ENCODE peak calls at places on chromosomes 11 and 22, in eight cellular contexts. J is transverse colon, L is H54, X is right lobe of liver, B is heart left ventricle, Z is breast epithelium, K is body of pancreas, M is H1. F is an unnamed sample.
A peak's percentile ranks its signal among the peaks of the same experiment; 100 is the strongest.

GRCh38 chr11:126140106-126140931 is 71.1 kb downstream of the RPUSD4 start:
- DNase-seq in Z (no peak), M (no peak), K (no peak), B (no peak), L (no peak), J (no peak), X (peak; percentile 23), F (no peak)

GRCh38 chr11:72626637-72626936 is 47.6 kb downstream of the PDE2A start:
- DNase-seq in J (no peak), M (no peak), Z (no peak), K (no peak), L (no peak), X (no peak), B (no peak), F (no peak)

GRCh38 chr11:1757861-1758610 is 5.7 kb downstream of the CTSD start:
- DNase-seq in M (no peak), L (no peak), X (peak; percentile 64), B (no peak), J (peak; percentile 58), Z (no peak), K (no peak), F (no peak)

GRCh38 chr11:765025-765801 is 12.1 kb downstream of the GATD1 start:
- DNase-seq in K (peak; percentile 69), M (peak; percentile 87), J (peak; percentile 56), X (no peak), B (peak; percentile 62), L (no peak), Z (peak; percentile 50), F (peak; percentile 53)

GRCh38 chr22:31540966-31541365 is 44.6 kb downstream of the SFI1 start:
- DNase-seq in J (no peak), L (no peak), K (no peak), X (no peak), M (no peak), B (no peak), Z (no peak), F (no peak)

GRCh38 chr11:86134580-86135318 is 65.9 kb upstream of the PICALM start:
- DNase-seq in Z (no peak), L (no peak), M (no peak), B (no peak), K (no peak), J (no peak), X (no peak), F (no peak)

GRCh38 chr11:130448039-130448415 is 418 bp upstream of the ADAMTS15 start:
- DNase-seq in M (no peak), K (no peak), B (no peak), L (no peak), J (no peak), X (no peak), Z (no peak), F (no peak)

GRCh38 chr11:36191941-36192340 is 97.3 kb downstream of the COMMD9 start:
- DNase-seq in J (no peak), B (no peak), Z (no peak), K (no peak), X (no peak), M (no peak), L (no peak), F (no peak)

GRCh38 chr11:2898366-2899079 is 12.9 kb upstream of the CDKN1C start:
- DNase-seq in Z (no peak), K (peak; percentile 55), L (peak; percentile 95), X (peak; percentile 80), B (peak; percentile 68), J (peak; percentile 63), M (no peak), F (peak; percentile 47)

GRCh38 chr11:96037267-96037990 is 113.5 kb upstream of the MTMR2 start:
- DNase-seq in B (no peak), M (no peak), J (no peak), X (no peak), Z (no peak), L (no peak), K (no peak), F (no peak)

DNA sequence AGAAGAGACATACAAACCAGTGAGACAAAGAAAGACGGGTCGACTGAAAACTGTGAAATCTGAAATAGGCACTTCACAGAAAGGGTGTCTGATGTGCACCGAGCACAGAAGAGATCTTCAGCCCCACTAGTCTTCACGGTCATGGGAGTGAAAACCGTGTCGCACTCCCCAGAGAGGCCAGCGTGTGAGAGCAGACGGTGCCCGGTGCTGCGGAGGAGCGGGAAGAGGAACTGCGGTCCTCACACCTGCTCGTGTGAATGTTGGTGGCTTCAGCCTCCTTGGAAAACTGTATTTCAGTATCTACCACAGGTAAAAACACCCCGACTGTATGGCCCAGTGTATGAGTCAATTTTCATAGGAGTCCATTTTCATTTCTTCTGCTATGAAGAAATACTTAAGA is 382.9 kb downstream of the BRD1 start:
- DNase-seq in X (no peak), M (no peak), Z (no peak), L (no peak), K (no peak), B (no peak), J (no peak), F (no peak)
- TF ChIP-seq POLR2A in X (no peak), M (no peak), Z (no peak), L (no peak), K (no peak), B (no peak), J (no peak), F (no peak)

GRCh38 chr11:22829231-22830081 is at the start of gene SVIP:
- DNase-seq in K (peak; percentile 99), M (peak; percentile 98), X (peak; percentile 99), Z (peak; percentile 94), B (peak; percentile 96), J (peak; percentile 98), L (peak; percentile 76), F (peak; percentile 97)
- TF ChIP-seq POLR2A in K (peak; percentile 87), M (no peak), X (peak; percentile 86), Z (peak; percentile 61), B (peak; percentile 66), J (peak; percentile 83), L (peak; percentile 74), F (no peak)

GRCh38 chr22:43534916-43535315 is 123.1 kb downstream of the MPPED1 start:
- DNase-seq in B (no peak), K (no peak), L (no peak), M (no peak), Z (no peak), X (peak; percentile 18), J (no peak), F (peak; percentile 6)
- TF ChIP-seq POLR2A in B (no peak), K (no peak), L (no peak), M (no peak), Z (no peak), X (no peak), J (no peak), F (no peak)

GRCh38 chr11:45285931-45286632 is at the start of gene SYT13:
- DNase-seq in Z (no peak), L (no peak), B (no peak), M (peak; percentile 88), J (peak; percentile 86), K (peak; percentile 73), X (no peak), F (peak; percentile 14)
- TF ChIP-seq POLR2A in Z (no peak), L (no peak), B (no peak), M (no peak), J (peak; percentile 75), K (peak; percentile 13), X (no peak), F (no peak)

GRCh38 chr22:42366815-42367581 is 65.2 kb downstream of the NFAM1 start:
- DNase-seq in L (no peak), M (no peak), Z (peak; percentile 67), X (peak; percentile 63), K (peak; percentile 60), B (no peak), J (peak; percentile 28), F (peak; percentile 30)

GRCh38 chr22:42371112-42371900 is 60.9 kb downstream of the NFAM1 start:
- DNase-seq in Z (no peak), X (no peak), L (no peak), M (no peak), B (no peak), J (no peak), K (no peak), F (no peak)

GRCh38 chr22:42368379-42369249 is 63.6 kb downstream of the NFAM1 start:
- DNase-seq in Z (no peak), K (peak; percentile 33), J (peak; percentile 34), B (no peak), L (no peak), X (peak; percentile 67), M (peak; percentile 88), F (peak; percentile 20)

GRCh38 chr22:42367980-42368378 is 64.2 kb downstream of the NFAM1 start:
- DNase-seq in Z (no peak), X (no peak), L (no peak), K (peak; percentile 46), J (peak; percentile 39), B (no peak), M (no peak), F (no peak)

DNA sequence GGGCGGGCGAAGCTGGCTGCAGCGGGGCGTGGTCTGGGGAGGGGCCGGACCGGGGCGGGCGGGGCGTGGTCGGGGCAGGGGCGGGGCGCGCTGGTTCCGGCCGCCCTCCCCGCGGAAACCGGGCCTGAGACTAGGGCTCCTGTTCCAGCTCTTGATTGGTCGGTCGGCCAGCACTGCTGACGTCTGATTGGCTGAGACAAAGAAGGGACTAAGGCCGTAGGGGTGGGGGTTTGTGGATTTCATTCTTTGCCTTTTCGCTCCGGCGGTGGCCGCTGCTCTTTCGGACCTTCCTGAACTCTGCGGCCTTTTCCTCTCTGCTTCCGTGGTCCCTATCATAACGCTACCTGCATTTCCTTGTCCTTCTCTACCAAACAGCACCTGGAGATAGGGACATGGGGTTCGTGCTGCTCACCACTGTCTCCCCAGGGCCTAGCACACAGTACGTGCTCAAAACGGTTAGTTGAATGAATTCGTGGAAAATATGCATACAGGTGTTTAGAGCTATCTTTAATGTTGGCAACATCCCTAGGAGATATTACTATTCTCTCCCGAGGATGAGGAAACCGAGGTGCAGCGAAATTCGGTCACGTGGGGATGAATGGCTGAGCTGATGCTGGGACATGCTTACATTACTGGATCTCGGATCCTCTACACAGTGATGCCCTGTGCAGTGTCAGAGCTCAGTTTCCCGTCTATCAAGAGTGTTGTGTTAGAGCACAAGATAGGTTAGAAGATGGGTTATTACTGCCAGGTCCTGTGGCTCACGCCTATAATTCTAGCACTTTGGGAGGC is 62.8 kb downstream of the NFAM1 start:
- DNase-seq in B (peak; percentile 93), K (peak; percentile 95), L (peak; percentile 95), Z (peak; percentile 91), M (no peak), J (peak; percentile 93), X (peak; percentile 95), F (peak; percentile 94)
- TF ChIP-seq POLR2A in B (no peak), K (no peak), L (peak; percentile 27), Z (no peak), M (no peak), J (no peak), X (peak; percentile 37), F (no peak)

GRCh38 chr11:65382804-65383368 is 440 bp upstream of the SLC25A45 start:
- DNase-seq in M (no peak), J (peak; percentile 91), Z (peak; percentile 94), B (no peak), K (peak; percentile 96), X (peak; percentile 94), L (peak; percentile 37), F (no peak)
- TF ChIP-seq POLR2A in M (no peak), J (peak; percentile 7), Z (no peak), B (no peak), K (no peak), X (peak; percentile 44), L (no peak), F (no peak)

GRCh38 chr11:6320411-6321207 is at the start of gene CAVIN3:
- DNase-seq in X (peak; percentile 70), Z (peak; percentile 69), B (peak; percentile 89), M (peak; percentile 81), L (no peak), K (peak; percentile 87), J (peak; percentile 59), F (peak; percentile 82)
- TF ChIP-seq POLR2A in X (no peak), Z (no peak), B (peak; percentile 68), M (peak; percentile 81), L (no peak), K (no peak), J (peak; percentile 52), F (no peak)